ENCODE peak calls at places on chromosomes 1 and 21, in five cellular contexts. N is H1, S is HepG2, F is IMR-90, Z is K562. Q is an unnamed sample.

GRCh38 chr1:72371259-72372035 is 89.1 kb upstream of the NEGR1 start:
- DNase-seq in N (no peak), S (no peak), F (no peak), Z (no peak), Q (no peak)

GRCh38 chr1:97093742-97094141 is 372.2 kb downstream of the PTBP2 start:
- DNase-seq in N (no peak), S (no peak), F (peak), Z (no peak), Q (peak)

GRCh38 chr1:115134850-115135484 is 45.7 kb upstream of the TSPAN2 start:
- DNase-seq in N (no peak), S (no peak), F (peak), Z (no peak), Q (peak)

GRCh38 chr1:24900486-24900849 is 29.6 kb downstream of the RUNX3 start:
- DNase-seq in N (no peak), S (no peak), F (no peak), Z (no peak), Q (no peak)

GRCh38 chr1:154847891-154848290 is 22.2 kb downstream of the KCNN3 start:
- DNase-seq in N (no peak), S (no peak), F (no peak), Z (no peak), Q (no peak)

GRCh38 chr1:6473974-6474814 is 8.2 kb upstream of the TNFRSF25 start:
- DNase-seq in N (no peak), S (no peak), F (no peak), Z (no peak), Q (no peak)

GRCh38 chr1:73065585-73065984 is 783.2 kb upstream of the NEGR1 start:
- DNase-seq in N (no peak), S (no peak), F (no peak), Z (no peak), Q (no peak)

GRCh38 chr1:31788825-31789256 is 24.7 kb upstream of the ADGRB2 start:
- DNase-seq in N (no peak), S (peak), F (peak), Z (peak), Q (no peak)

GRCh38 chr1:228791782-228792181 is 56.5 kb downstream of the RHOU start:
- DNase-seq in N (no peak), S (no peak), F (no peak), Z (no peak), Q (no peak)

GRCh38 chr21:15343066-15343465 is 278.3 kb upstream of the NRIP1 start:
- DNase-seq in N (no peak), S (no peak), F (no peak), Z (no peak), Q (peak)

GRCh38 chr21:34183331-34183928 is 110.1 kb downstream of the MRPS6 start:
- DNase-seq in N (no peak), S (no peak), F (no peak), Z (no peak), Q (no peak)

GRCh38 chr1:179083031-179083345 is 1.1 kb downstream of the TOR3A start:
- DNase-seq in N (no peak), S (no peak), F (peak), Z (no peak), Q (no peak)

GRCh38 chr1:47722909-47723580 is 274.1 kb downstream of the TRABD2B start:
- DNase-seq in N (no peak), S (no peak), F (no peak), Z (no peak), Q (no peak)

GRCh38 chr1:177011508-177011907 is 153.0 kb downstream of the ASTN1 start:
- DNase-seq in N (no peak), S (no peak), F (no peak), Z (no peak), Q (no peak)

GRCh38 chr1:13730301-13730700 is 30.3 kb downstream of the PRDM2 start:
- DNase-seq in N (no peak), S (no peak), F (no peak), Z (no peak), Q (no peak)

GRCh38 chr1:199854681-199855321 is 172.7 kb upstream of the NR5A2 start:
- DNase-seq in N (no peak), S (no peak), F (no peak), Z (no peak), Q (peak)

GRCh38 chr1:12595839-12596821 is 21.9 kb downstream of the DHRS3 start:
- DNase-seq in N (no peak), S (no peak), F (peak), Z (no peak), Q (peak)

GRCh38 chr1:5747428-5748285 is 244.6 kb downstream of the NPHP4 start:
- DNase-seq in N (no peak), S (no peak), F (no peak), Z (no peak), Q (no peak)

GRCh38 chr1:3510136-3510955 is 55.9 kb downstream of the ARHGEF16 start:
- DNase-seq in N (no peak), S (no peak), F (no peak), Z (no peak), Q (no peak)

GRCh38 chr1:248348475-248348874 is at the start of gene OR14C36:
- DNase-seq in N (no peak), S (no peak), F (no peak), Z (no peak), Q (no peak)

GRCh38 chr1:63928197-63929105 is 154.6 kb downstream of the ROR1 start:
- DNase-seq in N (no peak), S (no peak), F (no peak), Z (no peak), Q (no peak)

GRCh38 chr1:7916431-7916830 is 24.2 kb downstream of the TNFRSF9 start:
- DNase-seq in N (no peak), S (no peak), F (no peak), Z (no peak), Q (no peak)

GRCh38 chr1:3372317-3372716 is 82.1 kb upstream of the ARHGEF16 start:
- DNase-seq in N (no peak), S (no peak), F (no peak), Z (no peak), Q (no peak)

GRCh38 chr1:30718636-30719405 is 4.6 kb downstream of the MATN1 start:
- DNase-seq in N (no peak), S (peak), F (peak), Z (peak), Q (peak)

GRCh38 chr21:42039470-42039901 is 29.3 kb upstream of the ZBTB21 start:
- DNase-seq in N (no peak), S (no peak), F (peak), Z (no peak), Q (no peak)

GRCh38 chr21:38352536-38353219 is 95.9 kb downstream of the KCNJ15 start:
- DNase-seq in N (no peak), S (peak), F (peak), Z (peak), Q (peak)

GRCh38 chr1:112957133-112957812 is 1.3 kb upstream of the SLC16A1 start:
- DNase-seq in N (peak), S (peak), F (peak), Z (peak), Q (peak)

GRCh38 chr21:44931137-44931500 is 8.7 kb upstream of the SLX9 start:
- DNase-seq in N (no peak), S (no peak), F (no peak), Z (no peak), Q (no peak)

GRCh38 chr1:75136921-75137641 is 2.9 kb downstream of the LHX8 start:
- DNase-seq in N (no peak), S (no peak), F (no peak), Z (no peak), Q (peak)

GRCh38 chr1:183583466-183583865 is 6.8 kb downstream of the NCF2 start:
- DNase-seq in N (no peak), S (no peak), F (peak), Z (no peak), Q (no peak)

DNA sequence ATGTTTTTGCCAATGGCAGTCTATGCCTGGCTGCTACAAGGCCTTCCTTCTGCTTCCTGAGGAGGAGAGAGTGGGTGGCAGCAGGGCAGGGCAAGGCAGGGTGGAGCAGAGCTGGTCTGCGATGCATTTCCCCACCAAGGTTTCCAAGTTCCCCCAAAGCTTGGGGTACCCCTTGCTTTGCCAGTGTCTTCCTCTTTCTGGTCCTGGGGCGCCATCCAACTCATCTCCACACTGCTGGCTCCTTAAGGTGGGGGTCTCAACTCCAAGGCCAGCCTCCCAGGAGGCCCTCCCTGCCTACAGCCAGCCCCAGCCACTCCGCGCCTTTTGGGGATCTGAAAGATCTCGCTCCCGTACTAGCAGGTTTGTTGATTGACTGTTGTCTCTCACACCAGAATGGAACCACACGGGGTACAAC is 3.9 kb upstream of the SKI start:
- DNase-seq in N (no peak), S (no peak), F (no peak), Z (no peak), Q (no peak)
- TF ChIP-seq RFX5 in N (no peak), S (no peak), F (no peak), Z (no peak), Q (no peak)

GRCh38 chr1:202014915-202015676 is 4.7 kb downstream of the ELF3 start:
- DNase-seq in N (no peak), S (no peak), F (no peak), Z (no peak), Q (no peak)
- TF ChIP-seq MAFK in N (no peak), S (no peak), F (no peak), Z (no peak), Q (no peak)

DNA sequence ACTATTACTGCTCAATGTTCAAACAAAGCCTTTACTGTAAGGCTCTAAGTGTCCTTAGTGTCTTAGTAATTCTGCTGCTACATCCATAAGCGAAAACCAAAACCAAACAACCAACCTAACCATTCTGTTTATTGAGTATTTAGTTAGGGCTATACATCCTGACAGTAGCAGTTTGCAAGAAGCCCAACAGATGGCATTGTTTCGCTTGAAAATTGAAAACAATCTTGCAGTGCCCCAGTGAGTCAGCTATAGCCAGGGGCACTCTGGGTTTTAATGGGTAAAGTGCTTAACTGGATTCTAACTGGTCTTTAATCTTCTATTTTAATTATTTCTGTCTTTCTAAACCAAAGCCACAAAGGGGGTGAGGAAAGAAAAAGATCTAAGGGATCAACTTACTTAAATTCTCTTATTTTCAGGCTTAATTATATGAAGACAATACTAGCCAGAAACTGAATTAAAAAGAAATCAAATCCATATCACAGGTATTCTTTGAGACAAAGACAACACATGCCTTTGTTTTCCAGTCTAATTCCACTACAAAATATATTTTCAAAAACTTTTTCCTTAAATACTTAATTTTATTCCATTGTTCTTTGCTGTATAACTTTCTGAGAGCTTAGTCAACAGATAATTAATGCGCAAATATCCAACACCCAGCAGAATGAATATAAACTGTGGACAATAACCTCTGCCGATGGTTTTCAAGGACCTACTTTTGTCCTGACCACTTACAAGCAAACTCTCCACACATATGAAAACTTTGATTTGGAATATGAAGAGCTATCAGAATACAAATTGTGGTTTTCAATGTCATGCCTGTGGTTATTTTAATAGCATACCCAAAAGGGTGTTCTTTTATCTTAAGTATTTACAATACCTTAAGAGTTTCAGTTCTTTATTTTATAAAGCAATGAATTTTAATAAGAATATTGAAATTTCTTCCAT is 15.2 kb downstream of the POGZ start:
- DNase-seq in N (no peak), S (peak), F (peak), Z (peak), Q (peak)
- TF ChIP-seq RAD21 in N (peak), S (peak), F (peak), Z (peak), Q (peak)

DNA sequence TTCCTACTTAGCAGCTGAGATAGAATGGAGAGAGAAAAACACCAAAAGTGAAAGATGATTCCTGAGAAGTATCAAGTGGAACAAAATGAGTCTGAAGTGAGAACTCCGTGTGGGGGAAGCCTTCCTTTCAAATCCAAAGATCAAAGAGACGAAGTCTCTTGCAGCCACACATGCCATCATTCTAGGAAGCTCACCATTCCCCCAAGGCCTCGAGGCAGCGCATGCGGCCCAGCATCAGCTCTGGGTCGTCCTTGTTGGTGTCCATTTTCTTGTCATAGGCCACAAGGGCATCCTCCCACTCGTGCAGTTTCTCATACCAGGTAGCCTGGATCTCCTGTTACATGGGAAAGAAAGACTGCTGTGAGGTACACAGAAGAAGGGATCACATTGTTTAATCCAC is 32.2 kb upstream of the ANGPTL7 start:
- DNase-seq in N (no peak), S (no peak), F (no peak), Z (no peak), Q (no peak)
- TF ChIP-seq RFX5 in N (no peak), S (no peak), F (no peak), Z (no peak), Q (no peak)

Q was measured in A549.